ENCODE peak calls at places on chromosomes 6 and 20, in five cellular contexts. J is GM23338, Q is endodermal cell, S is endothelial cell of umbilical vein, R is AG04450. F is an unnamed sample.

GRCh38 chr20:40472905-40473304 is 216.1 kb downstream of the MAFB start:
- DNase-seq in Q (no peak), R (no peak), S (no peak), J (no peak), F (no peak)

GRCh38 chr20:6829510-6830116 is 62.1 kb downstream of the BMP2 start:
- DNase-seq in Q (peak), R (no peak), S (peak), J (peak), F (no peak)

GRCh38 chr6:163929538-163929937 is 515.0 kb downstream of the QKI start:
- DNase-seq in S (no peak), Q (no peak), J (no peak), R (no peak), F (no peak)

GRCh38 chr6:42783876-42784738 is 2.3 kb downstream of the BICRAL start:
- DNase-seq in J (no peak), S (peak), R (no peak), Q (no peak), F (peak)

GRCh38 chr6:13538084-13538483 is 36.3 kb upstream of the SIRT5 start:
- DNase-seq in S (peak), Q (no peak), J (peak), R (peak), F (peak)

GRCh38 chr6:57257911-57258541 is 35.9 kb upstream of the RAB23 start:
- DNase-seq in S (peak), J (peak), R (peak), Q (no peak), F (no peak)

GRCh38 chr6:165562421-165563090 is 100.5 kb downstream of the PDE10A start:
- DNase-seq in R (no peak), S (no peak), Q (no peak), J (no peak), F (peak)

GRCh38 chr6:11971154-11971553 is 41.0 kb upstream of the HIVEP1 start:
- DNase-seq in J (no peak), R (peak), S (no peak), Q (no peak), F (no peak)

GRCh38 chr6:148251286-148251685 is 91.4 kb upstream of the SASH1 start:
- DNase-seq in Q (no peak), S (peak), R (peak), J (peak), F (peak)

GRCh38 chr6:157273756-157274088 is 49.6 kb downstream of the TMEM242 start:
- DNase-seq in R (no peak), J (peak), S (no peak), Q (peak), F (peak)

GRCh38 chr20:11350126-11351005 is 567.3 kb upstream of the BTBD3 start:
- DNase-seq in R (peak), Q (no peak), J (no peak), S (no peak), F (peak)

GRCh38 chr6:31972709-31973350 is 892 bp upstream of the DXO start:
- DNase-seq in J (no peak), S (peak), R (no peak), Q (no peak), F (no peak)

GRCh38 chr6:21949211-21949801 is 347.5 kb downstream of the PRL start:
- DNase-seq in S (no peak), J (no peak), Q (no peak), R (no peak), F (peak)

GRCh38 chr6:128508588-128509296 is 11.7 kb downstream of the PTPRK start:
- DNase-seq in R (no peak), J (no peak), Q (no peak), S (peak), F (peak)

GRCh38 chr6:83708546-83708969 is 343 bp downstream of the SNAP91 start:
- DNase-seq in J (peak), S (peak), R (no peak), Q (no peak), F (peak)

GRCh38 chr20:45801851-45802250 is 10.1 kb downstream of the DNTTIP1 start:
- DNase-seq in R (no peak), S (no peak), Q (no peak), J (no peak), F (no peak)

GRCh38 chr6:49919261-49919660 is 44.7 kb downstream of the DEFB114 start:
- DNase-seq in Q (peak), R (no peak), J (no peak), S (no peak), F (no peak)

GRCh38 chr6:49918787-49919186 is 45.2 kb downstream of the DEFB114 start:
- DNase-seq in Q (peak), J (peak), R (no peak), S (no peak), F (no peak)

GRCh38 chr6:40901322-40902055 is 137.5 kb downstream of the UNC5CL start:
- DNase-seq in R (no peak), Q (no peak), S (no peak), J (no peak), F (no peak)

GRCh38 chr6:155273438-155273837 is 9.6 kb downstream of the CLDN20 start:
- DNase-seq in S (peak), J (peak), Q (peak), R (peak), F (peak)

GRCh38 chr6:128803911-128804310 is 79.0 kb upstream of the LAMA2 start:
- DNase-seq in R (peak), J (no peak), Q (no peak), S (peak), F (peak)

GRCh38 chr6:138663892-138664291 is 109.7 kb upstream of the CCDC28A start:
- DNase-seq in Q (no peak), S (no peak), R (no peak), J (no peak), F (no peak)

GRCh38 chr20:49225896-49226295 is 6.7 kb downstream of the DDX27 start:
- DNase-seq in J (no peak), R (no peak), Q (no peak), S (no peak), F (no peak)

GRCh38 chr6:143232849-143233248 is 172.2 kb downstream of the AIG1 start:
- DNase-seq in Q (peak), S (peak), R (no peak), J (peak), F (peak)

GRCh38 chr6:108168026-108168463 is 2.2 kb downstream of the NR2E1 start:
- DNase-seq in Q (peak), R (no peak), S (no peak), J (peak), F (no peak)
- H3K4me3 ChIP-seq in Q (peak), R (no peak), S (no peak), J (peak), F (no peak)

GRCh38 chr6:139679516-139680179 is 305.2 kb upstream of the CITED2 start:
- DNase-seq in J (no peak), R (no peak), S (peak), Q (no peak), F (no peak)

GRCh38 chr6:139686308-139686707 is 311.9 kb upstream of the CITED2 start:
- DNase-seq in R (no peak), Q (no peak), S (no peak), J (no peak), F (no peak)

GRCh38 chr6:139676718-139677117 is 302.3 kb upstream of the CITED2 start:
- DNase-seq in R (no peak), S (no peak), Q (no peak), J (no peak), F (no peak)

GRCh38 chr6:139680819-139681218 is 306.4 kb upstream of the CITED2 start:
- DNase-seq in R (no peak), Q (no peak), J (peak), S (no peak), F (no peak)
- TF ChIP-seq CTCF in R (no peak), Q (no peak), J (no peak), S (no peak), F (no peak)

GRCh38 chr6:3162067-3162497 is 4.7 kb upstream of the TUBB2A start:
- DNase-seq in Q (peak), R (no peak), S (no peak), J (peak), F (no peak)
- H3K4me3 ChIP-seq in Q (peak), R (peak), S (no peak), J (peak), F (peak)

GRCh38 chr20:53580376-53581111 is 13.1 kb downstream of the ZNF217 start:
- DNase-seq in J (no peak), S (no peak), R (no peak), Q (no peak), F (no peak)
- TF ChIP-seq CTCF in J (no peak), S (no peak), R (no peak), Q (peak), F (no peak)

GRCh38 chr6:162173448-162173847 is 554.1 kb downstream of the PRKN start:
- DNase-seq in R (no peak), Q (no peak), S (peak), J (no peak), F (no peak)
- H3K4me3 ChIP-seq in R (no peak), Q (no peak), S (no peak), J (no peak), F (no peak)

F was measured in A673.